ENCODE peak calls at places on chromosomes 5 and 9, in five cellular contexts. Z is OCI-LY7; Q is neural progenitor cell; G is CD8-positive, alpha-beta T cell; A is uterus. S is an unnamed sample.

GRCh38 chr9:123121457-123121856 is 88.0 kb downstream of the GPR21 start:
- DNase-seq in A (no peak), G (no peak), Z (no peak), Q (no peak), S (no peak)

GRCh38 chr5:177134653-177135225 is 1.2 kb downstream of the NSD1 start:
- DNase-seq in Z (peak), G (no peak), Q (no peak), A (no peak), S (no peak)

GRCh38 chr9:133837644-133838597 is 99.8 kb upstream of the SARDH start:
- DNase-seq in G (no peak), Q (peak), A (no peak), Z (no peak), S (no peak)

GRCh38 chr5:142825378-142826089 is 55.4 kb downstream of the ARHGAP26 start:
- DNase-seq in Z (no peak), G (no peak), Q (peak), A (no peak), S (no peak)

GRCh38 chr9:89686134-89686533 is 81.3 kb downstream of the GADD45G start:
- DNase-seq in Z (no peak), A (no peak), G (no peak), Q (no peak), S (no peak)

GRCh38 chr5:135448796-135449507 is 1.8 kb upstream of the DCANP1 start:
- DNase-seq in G (no peak), Z (no peak), A (no peak), Q (no peak), S (no peak)

GRCh38 chr9:96674914-96675538 is 19.9 kb upstream of the PRXL2C start:
- DNase-seq in A (no peak), Q (no peak), G (no peak), Z (no peak), S (no peak)

GRCh38 chr5:61275841-61276240 is 56.2 kb upstream of the ZSWIM6 start:
- DNase-seq in A (no peak), Z (no peak), G (no peak), Q (no peak), S (peak)

GRCh38 chr5:52709171-52709925 is 78.4 kb upstream of the ITGA1 start:
- DNase-seq in Q (no peak), G (no peak), Z (no peak), A (no peak), S (no peak)

GRCh38 chr5:57303985-57304384 is 130.1 kb downstream of the GPBP1 start:
- DNase-seq in A (no peak), G (no peak), Z (no peak), Q (peak), S (no peak)

GRCh38 chr5:34503379-34504346 is 152.5 kb upstream of the RAI14 start:
- DNase-seq in Q (no peak), A (no peak), G (no peak), Z (no peak), S (no peak)

GRCh38 chr5:29701600-29701999 is 1491.9 kb upstream of the CDH6 start:
- DNase-seq in G (no peak), Z (no peak), Q (no peak), A (no peak), S (no peak)

GRCh38 chr5:78568212-78568611 is 80.4 kb downstream of the LHFPL2 start:
- DNase-seq in Z (no peak), G (no peak), Q (no peak), A (no peak), S (no peak)

GRCh38 chr9:70260007-70260443 is 1.2 kb downstream of the SMC5 start:
- DNase-seq in A (peak), Z (no peak), Q (no peak), G (no peak), S (no peak)

GRCh38 chr9:70761139-70761538 is 346.7 kb upstream of the KLF9 start:
- DNase-seq in Q (no peak), A (no peak), Z (no peak), G (no peak), S (no peak)

GRCh38 chr5:95084757-95085156 is 200.1 kb downstream of the MCTP1 start:
- DNase-seq in Z (no peak), A (no peak), G (no peak), Q (no peak), S (no peak)

GRCh38 chr9:84513473-84513872 is 156.1 kb upstream of the NTRK2 start:
- DNase-seq in Q (no peak), Z (no peak), G (no peak), A (no peak), S (no peak)

GRCh38 chr5:64979518-64979917 is 210.8 kb downstream of the CWC27 start:
- DNase-seq in G (no peak), A (no peak), Z (no peak), Q (no peak), S (no peak)

GRCh38 chr5:136620016-136620419 is 254.7 kb upstream of the TRPC7 start:
- DNase-seq in A (no peak), G (no peak), Z (no peak), Q (no peak), S (no peak)

GRCh38 chr5:72597456-72597948 is 90.3 kb upstream of the ZNF366 start:
- DNase-seq in G (no peak), A (peak), Q (no peak), Z (no peak), S (no peak)

GRCh38 chr9:13845460-13845859 is 468.5 kb downstream of the NFIB start:
- DNase-seq in A (no peak), G (no peak), Z (no peak), Q (no peak), S (no peak)

GRCh38 chr5:14671414-14671813 is 6.9 kb downstream of the OTULIN start:
- DNase-seq in Z (no peak), A (no peak), G (no peak), Q (no peak), S (no peak)

GRCh38 chr9:4382722-4383317 is 83.0 kb upstream of the GLIS3 start:
- DNase-seq in Q (peak), Z (no peak), A (no peak), G (no peak), S (no peak)

GRCh38 chr9:134635431-134636141 is 6.0 kb upstream of the COL5A1 start:
- DNase-seq in A (peak), G (no peak), Z (no peak), Q (no peak), S (no peak)

GRCh38 chr9:15248106-15248505 is 58.9 kb downstream of the TTC39B start:
- DNase-seq in A (no peak), Q (no peak), Z (no peak), G (no peak), S (no peak)

GRCh38 chr9:15253197-15253596 is 53.8 kb downstream of the TTC39B start:
- DNase-seq in G (no peak), Z (no peak), A (no peak), Q (no peak), S (no peak)

GRCh38 chr9:15249042-15249818 is 57.8 kb downstream of the TTC39B start:
- DNase-seq in Q (peak), A (no peak), G (no peak), Z (no peak), S (no peak)

GRCh38 chr9:15248596-15248995 is 58.4 kb downstream of the TTC39B start:
- DNase-seq in Q (no peak), G (no peak), Z (no peak), A (no peak), S (no peak)

GRCh38 chr9:15250013-15250412 is 57.0 kb downstream of the TTC39B start:
- DNase-seq in Z (no peak), G (no peak), Q (peak), A (no peak), S (no peak)
- H3K4me3 ChIP-seq in Z (no peak), G (no peak), Q (peak), A (no peak), S (peak)

GRCh38 chr5:19795218-19795617 is 192.8 kb downstream of the CDH18 start:
- DNase-seq in A (no peak), G (no peak), Q (peak), Z (no peak), S (no peak)
- TF ChIP-seq CTCF in A (no peak), G (no peak), Q (peak), Z (no peak), S (no peak)

GRCh38 chr9:88534456-88535225 is at the start of gene NXNL2:
- DNase-seq in A (peak), G (no peak), Z (no peak), Q (peak), S (peak)

GRCh38 chr9:88531920-88532319 is 3.1 kb upstream of the NXNL2 start:
- DNase-seq in Q (peak), A (no peak), Z (no peak), G (no peak), S (no peak)

GRCh38 chr9:88533951-88534455 is 975 bp upstream of the NXNL2 start:
- DNase-seq in A (peak), Q (peak), G (no peak), Z (no peak), S (no peak)

GRCh38 chr9:88530051-88530450 is 4.9 kb upstream of the NXNL2 start:
- DNase-seq in G (no peak), Q (no peak), A (peak), Z (no peak), S (no peak)

GRCh38 chr9:88532320-88532719 is 2.7 kb upstream of the NXNL2 start:
- DNase-seq in Z (no peak), A (peak), Q (peak), G (no peak), S (no peak)
- H3K4me3 ChIP-seq in Z (no peak), A (no peak), Q (peak), G (no peak), S (no peak)

DNA sequence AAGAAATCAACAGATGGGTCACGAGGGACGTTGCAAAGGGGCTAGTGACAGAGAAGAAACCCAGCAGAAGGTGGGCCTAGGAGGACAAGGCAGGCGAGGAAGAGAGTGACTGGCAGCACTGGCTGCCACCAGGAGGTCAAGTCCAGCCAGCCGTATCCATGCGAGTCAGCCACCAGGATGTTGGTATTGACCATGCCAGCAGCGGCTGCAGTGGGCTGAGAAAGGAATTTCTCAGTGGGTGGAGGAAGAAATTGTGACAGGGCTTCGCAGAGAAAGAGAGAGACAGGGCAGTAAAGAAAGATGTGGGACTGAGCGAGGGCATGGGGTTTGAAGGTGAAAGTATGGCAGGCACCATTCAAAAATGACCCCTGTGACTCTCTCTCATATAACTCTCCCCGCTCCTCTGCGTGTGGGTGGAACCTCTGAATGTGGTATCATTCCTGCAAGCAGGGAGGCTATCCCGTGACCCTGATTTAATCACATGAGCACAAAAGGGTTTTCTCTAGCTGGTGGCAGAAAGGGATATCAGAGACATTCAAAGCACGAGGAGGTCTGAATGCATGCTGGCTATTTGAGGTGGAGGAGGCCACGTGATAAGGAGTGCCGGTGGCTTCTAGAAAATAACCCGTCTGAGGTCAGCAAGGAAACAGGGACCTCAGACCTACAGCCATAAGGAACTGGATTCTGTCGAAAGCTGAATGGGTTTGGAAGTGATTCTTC is 45.4 kb upstream of the FBXW11 start:
- DNase-seq in A (no peak), Q (no peak), G (peak), Z (no peak), S (no peak)
- TF ChIP-seq CTCF in A (no peak), Q (no peak), G (no peak), Z (no peak), S (no peak)

DNA sequence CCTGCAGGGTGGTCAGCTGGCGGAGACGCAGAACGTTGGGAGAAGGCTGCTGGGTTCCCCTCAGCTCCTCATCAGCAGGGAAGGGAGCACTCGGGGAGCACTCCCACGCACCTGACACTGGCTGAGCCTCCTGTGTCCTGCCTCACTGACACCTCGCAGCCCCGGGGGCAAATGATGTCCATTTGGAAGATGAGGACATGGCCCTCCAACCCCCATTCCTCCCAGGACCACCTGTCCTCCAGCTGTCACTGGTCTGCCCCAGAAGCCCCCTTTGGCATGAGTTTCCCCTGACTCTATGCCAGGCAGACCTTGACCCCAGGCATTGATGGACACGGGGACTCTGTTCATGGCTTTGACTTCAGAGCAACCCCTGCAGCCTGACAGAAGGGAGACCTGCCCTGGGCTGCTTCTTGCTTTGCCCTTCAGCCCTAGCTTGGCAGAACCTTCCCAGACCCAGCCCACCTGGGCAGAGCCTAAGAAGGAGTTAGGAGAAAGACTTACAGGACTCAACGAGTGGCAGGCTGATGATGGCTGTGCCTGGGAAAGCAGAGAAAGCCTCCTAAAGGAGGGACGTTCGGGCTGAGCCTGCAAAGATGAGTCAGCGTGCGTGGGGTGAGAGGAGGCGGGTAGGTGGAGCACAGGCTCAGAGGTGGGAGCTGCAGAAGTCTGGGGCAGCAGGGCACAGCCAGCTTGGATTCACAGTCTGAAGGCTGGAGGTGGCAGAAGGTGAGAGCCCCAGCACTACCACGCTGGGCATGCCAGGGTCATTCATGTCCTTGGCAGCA is 90.6 kb downstream of the LMX1B start:
- DNase-seq in A (peak), Z (no peak), Q (peak), G (peak), S (no peak)
- H3K4me3 ChIP-seq in A (no peak), Z (no peak), Q (no peak), G (no peak), S (no peak)

GRCh38 chr9:75852746-75853145 is 37.7 kb upstream of the PCSK5 start:
- DNase-seq in Z (no peak), A (no peak), Q (no peak), G (no peak), S (no peak)

GRCh38 chr9:75858497-75859092 is 31.9 kb upstream of the PCSK5 start:
- DNase-seq in G (no peak), A (no peak), Q (no peak), Z (no peak), S (no peak)

GRCh38 chr9:75850459-75851200 is 39.8 kb upstream of the PCSK5 start:
- DNase-seq in Q (no peak), G (no peak), A (no peak), Z (no peak), S (no peak)

GRCh38 chr9:75851917-75852316 is 38.6 kb upstream of the PCSK5 start:
- DNase-seq in Q (no peak), A (no peak), G (no peak), Z (no peak), S (no peak)

GRCh38 chr9:75855509-75855908 is 35.0 kb upstream of the PCSK5 start:
- DNase-seq in G (no peak), Q (peak), Z (peak), A (no peak), S (no peak)
- TF ChIP-seq CTCF in G (no peak), Q (peak), Z (peak), A (peak), S (peak)